ENCODE peak calls at places on chromosomes 5 and 9, in five cellular contexts. One of them, this sample, is unnamed.

GRCh38 chr5:144886668-144887067 is 716.0 kb downstream of the KCTD16 start:
- DNase-seq in epithelial cell of prostate: no peak
- DNase-seq in AG09319: no peak
- DNase-seq in NCI-H2227 treated with DMSO at 0.1 percent for 48 hours: no peak
- DNase-seq in AG10803: no peak
- DNase-seq in this sample: no peak

GRCh38 chr5:540215-541147 is 16.2 kb upstream of the SLC9A3 start:
- DNase-seq in NCI-H2227 treated with DMSO at 0.1 percent for 48 hours: no peak
- DNase-seq in AG10803: no peak
- DNase-seq in epithelial cell of prostate: no peak
- DNase-seq in AG09319: no peak
- DNase-seq in this sample: no peak

GRCh38 chr5:149526855-149527590 is 24.2 kb downstream of the CSNK1A1 start:
- DNase-seq in AG10803: no peak
- DNase-seq in NCI-H2227 treated with DMSO at 0.1 percent for 48 hours: no peak
- DNase-seq in AG09319: no peak
- DNase-seq in epithelial cell of prostate: no peak
- DNase-seq in this sample: no peak

GRCh38 chr5:6488021-6488420 is 39.4 kb downstream of the UBE2QL1 start:
- DNase-seq in NCI-H2227 treated with DMSO at 0.1 percent for 48 hours: no peak
- DNase-seq in AG10803: no peak
- DNase-seq in AG09319: no peak
- DNase-seq in epithelial cell of prostate: no peak
- DNase-seq in this sample: no peak

GRCh38 chr9:81847181-81847915 is 80.9 kb upstream of the SPATA31D4 start:
- DNase-seq in NCI-H2227 treated with DMSO at 0.1 percent for 48 hours: no peak
- DNase-seq in epithelial cell of prostate: no peak
- DNase-seq in AG10803: no peak
- DNase-seq in AG09319: no peak
- DNase-seq in this sample: no peak

GRCh38 chr9:22244141-22245011 is 202.2 kb upstream of the DMRTA1 start:
- DNase-seq in epithelial cell of prostate: no peak
- DNase-seq in AG09319: peak; percentile 12
- DNase-seq in NCI-H2227 treated with DMSO at 0.1 percent for 48 hours: peak; percentile 34
- DNase-seq in AG10803: peak; percentile 67
- DNase-seq in this sample: no peak

GRCh38 chr5:56950626-56951130 is 1.2 kb downstream of the MIER3 start:
- DNase-seq in AG09319: peak; percentile 28
- DNase-seq in NCI-H2227 treated with DMSO at 0.1 percent for 48 hours: peak; percentile 8
- DNase-seq in AG10803: peak; percentile 70
- DNase-seq in epithelial cell of prostate: no peak
- DNase-seq in this sample: no peak

GRCh38 chr5:140548300-140548688 is 832 bp downstream of the EIF4EBP3 start:
- DNase-seq in epithelial cell of prostate: no peak
- DNase-seq in NCI-H2227 treated with DMSO at 0.1 percent for 48 hours: no peak
- DNase-seq in AG09319: no peak
- DNase-seq in AG10803: no peak
- DNase-seq in this sample: no peak

GRCh38 chr5:154654484-154655375 is 100.4 kb upstream of the LARP1 start:
- DNase-seq in NCI-H2227 treated with DMSO at 0.1 percent for 48 hours: no peak
- DNase-seq in AG10803: peak; percentile 36
- DNase-seq in epithelial cell of prostate: no peak
- DNase-seq in AG09319: no peak
- DNase-seq in this sample: no peak

GRCh38 chr9:121499427-121500164 is at the start of gene GGTA1:
- DNase-seq in AG09319: no peak
- DNase-seq in epithelial cell of prostate: no peak
- DNase-seq in NCI-H2227 treated with DMSO at 0.1 percent for 48 hours: peak; percentile 46
- DNase-seq in AG10803: peak; percentile 49
- DNase-seq in this sample: no peak

GRCh38 chr5:179801304-179802206 is 5.1 kb downstream of the MGAT4B start:
- DNase-seq in AG09319: no peak
- DNase-seq in AG10803: peak; percentile 44
- DNase-seq in NCI-H2227 treated with DMSO at 0.1 percent for 48 hours: no peak
- DNase-seq in epithelial cell of prostate: no peak
- DNase-seq in this sample: no peak

GRCh38 chr5:34519489-34520220 is 136.5 kb upstream of the RAI14 start:
- DNase-seq in epithelial cell of prostate: no peak
- DNase-seq in AG10803: peak; percentile 60
- DNase-seq in NCI-H2227 treated with DMSO at 0.1 percent for 48 hours: no peak
- DNase-seq in AG09319: no peak
- DNase-seq in this sample: no peak

GRCh38 chr5:158297002-158297527 is 438.1 kb upstream of the CLINT1 start:
- DNase-seq in NCI-H2227 treated with DMSO at 0.1 percent for 48 hours: no peak
- DNase-seq in AG09319: no peak
- DNase-seq in epithelial cell of prostate: no peak
- DNase-seq in AG10803: no peak
- DNase-seq in this sample: no peak

GRCh38 chr9:16626577-16627130 is 243.8 kb downstream of the BNC2 start:
- DNase-seq in AG10803: peak; percentile 72
- DNase-seq in epithelial cell of prostate: no peak
- DNase-seq in AG09319: peak; percentile 53
- DNase-seq in NCI-H2227 treated with DMSO at 0.1 percent for 48 hours: peak; percentile 72
- DNase-seq in this sample: no peak

GRCh38 chr5:175517824-175518450 is 39.6 kb downstream of the SFXN1 start:
- DNase-seq in NCI-H2227 treated with DMSO at 0.1 percent for 48 hours: no peak
- DNase-seq in epithelial cell of prostate: no peak
- DNase-seq in AG10803: peak; percentile 18
- DNase-seq in AG09319: no peak
- DNase-seq in this sample: no peak

GRCh38 chr9:94929373-94929764 is 202.9 kb downstream of the AOPEP start:
- DNase-seq in AG09319: no peak
- DNase-seq in AG10803: no peak
- DNase-seq in NCI-H2227 treated with DMSO at 0.1 percent for 48 hours: no peak
- DNase-seq in epithelial cell of prostate: no peak
- DNase-seq in this sample: no peak

GRCh38 chr5:137933491-137933911 is 44.2 kb downstream of the PKD2L2 start:
- DNase-seq in AG10803: peak; percentile 41
- DNase-seq in NCI-H2227 treated with DMSO at 0.1 percent for 48 hours: no peak
- DNase-seq in AG09319: no peak
- DNase-seq in epithelial cell of prostate: no peak
- DNase-seq in this sample: no peak

GRCh38 chr5:43190755-43191603 is 1.0 kb upstream of the NIM1K start:
- DNase-seq in NCI-H2227 treated with DMSO at 0.1 percent for 48 hours: no peak
- DNase-seq in epithelial cell of prostate: no peak
- DNase-seq in AG10803: peak; percentile 29
- DNase-seq in AG09319: no peak
- DNase-seq in this sample: no peak

GRCh38 chr5:35938518-35939227 is at the start of gene CAPSL:
- DNase-seq in epithelial cell of prostate: peak; percentile 39
- DNase-seq in AG10803: peak; percentile 61
- DNase-seq in AG09319: peak; percentile 50
- DNase-seq in NCI-H2227 treated with DMSO at 0.1 percent for 48 hours: no peak
- DNase-seq in this sample: no peak

GRCh38 chr9:128148509-128149000 is 698 bp upstream of the LCN2 start:
- DNase-seq in NCI-H2227 treated with DMSO at 0.1 percent for 48 hours: no peak
- DNase-seq in epithelial cell of prostate: no peak
- DNase-seq in AG10803: no peak
- DNase-seq in AG09319: no peak
- DNase-seq in this sample: no peak

GRCh38 chr5:2553611-2554010 is 197.9 kb downstream of the IRX2 start:
- DNase-seq in epithelial cell of prostate: no peak
- DNase-seq in NCI-H2227 treated with DMSO at 0.1 percent for 48 hours: no peak
- DNase-seq in AG09319: no peak
- DNase-seq in AG10803: no peak
- DNase-seq in this sample: no peak

GRCh38 chr5:6393596-6394194 is 15.3 kb upstream of the MED10 start:
- DNase-seq in epithelial cell of prostate: no peak
- DNase-seq in AG09319: no peak
- DNase-seq in AG10803: no peak
- DNase-seq in NCI-H2227 treated with DMSO at 0.1 percent for 48 hours: no peak
- DNase-seq in this sample: no peak